ENCODE peak calls at places on chromosomes 3 and 15, in four cellular contexts. R, G, S and F are unnamed samples. For H3K9me3, the result is how much of the 10 kb centered on the place peaks cover.

GRCh38 chr15:69172854-69173253 is 12.4 kb downstream of the GLCE start:
- DNase-seq in G (no peak), R (peak), S (no peak), F (peak)

GRCh38 chr15:65245096-65245849 is 34.0 kb upstream of the CILP start:
- DNase-seq in G (no peak), S (no peak), R (peak), F (peak)

GRCh38 chr3:190217081-190217480 is 96.4 kb upstream of the P3H2 start:
- DNase-seq in G (no peak), S (no peak), R (no peak), F (no peak)

GRCh38 chr3:58161435-58162398 is 49.1 kb downstream of the DNASE1L3 start:
- DNase-seq in S (no peak), R (peak), G (no peak), F (peak)

GRCh38 chr15:63250312-63250965 is 27.0 kb upstream of the APH1B start:
- DNase-seq in S (no peak), R (no peak), G (no peak), F (no peak)

GRCh38 chr3:77889616-77890015 is 849.7 kb downstream of the ROBO2 start:
- DNase-seq in G (no peak), R (no peak), S (no peak), F (no peak)

GRCh38 chr3:70984756-70985155 is 598.8 kb downstream of the FOXP1 start:
- DNase-seq in G (no peak), S (no peak), R (no peak), F (no peak)

GRCh38 chr3:133535971-133536634 is 37.4 kb upstream of the CDV3 start:
- DNase-seq in S (no peak), R (peak), G (no peak), F (peak)

GRCh38 chr3:177603137-177603603 is 405.9 kb upstream of the TBL1XR1 start:
- DNase-seq in S (no peak), G (no peak), R (no peak), F (no peak)

GRCh38 chr3:31862861-31863260 is 118.2 kb downstream of the OSBPL10 start:
- DNase-seq in S (no peak), R (no peak), G (no peak), F (no peak)

GRCh38 chr3:159126261-159127020 is 324.6 kb downstream of the MFSD1 start:
- DNase-seq in R (no peak), S (no peak), G (no peak), F (no peak)

GRCh38 chr15:62254137-62254934 is 89.3 kb upstream of the C2CD4B start:
- DNase-seq in G (no peak), S (peak), R (peak), F (peak)

GRCh38 chr3:10912784-10913183 is 79.8 kb upstream of the SLC6A1 start:
- DNase-seq in R (no peak), G (no peak), S (no peak), F (no peak)

GRCh38 chr3:103367481-103367880 is 932.7 kb downstream of the ZPLD1 start:
- DNase-seq in R (no peak), G (no peak), S (no peak), F (no peak)

GRCh38 chr15:64699767-64700388 is 75.5 kb downstream of the RBPMS2 start:
- DNase-seq in G (no peak), S (no peak), R (no peak), F (no peak)

GRCh38 chr3:156641261-156641975 is 33.0 kb upstream of the TIPARP start:
- DNase-seq in S (no peak), G (no peak), R (no peak), F (no peak)

GRCh38 chr15:41507820-41508290 is 5.8 kb downstream of the LTK start:
- DNase-seq in R (peak), G (no peak), S (no peak), F (peak)

GRCh38 chr3:24138876-24139256 is 193.8 kb downstream of the NR1D2 start:
- DNase-seq in R (no peak), S (no peak), G (no peak), F (no peak)

GRCh38 chr15:100690032-100690785 is 87.8 kb downstream of the ASB7 start:
- DNase-seq in S (no peak), R (no peak), G (no peak), F (peak)

GRCh38 chr15:28107111-28107893 is 8.2 kb upstream of the OCA2 start:
- DNase-seq in R (no peak), G (no peak), S (no peak), F (no peak)

GRCh38 chr3:66885326-66886000 is 112.6 kb upstream of the KBTBD8 start:
- DNase-seq in G (no peak), R (no peak), S (no peak), F (no peak)

GRCh38 chr3:36494461-36495109 is 114.3 kb downstream of the STAC start:
- DNase-seq in R (peak), S (no peak), G (no peak), F (peak)

GRCh38 chr3:43262194-43262593 is 24.1 kb upstream of the SNRK start:
- DNase-seq in S (no peak), R (no peak), G (no peak), F (no peak)

GRCh38 chr15:60899322-60899966 is 329.7 kb downstream of the RORA start:
- DNase-seq in G (no peak), R (no peak), S (no peak), F (no peak)

GRCh38 chr15:101126618-101127502 is 125.0 kb downstream of the CHSY1 start:
- DNase-seq in G (no peak), S (no peak), R (no peak), F (no peak)

GRCh38 chr3:147735662-147736061 is 326.5 kb downstream of the ZIC1 start:
- DNase-seq in R (no peak), G (no peak), S (no peak), F (no peak)

GRCh38 chr15:68479406-68479805 is 47.4 kb upstream of the ITGA11 start:
- DNase-seq in R (peak), S (no peak), G (no peak), F (peak)

GRCh38 chr3:16319307-16319706 is 54.3 kb downstream of the OXNAD1 start:
- DNase-seq in G (no peak), R (no peak), S (no peak), F (no peak)

GRCh38 chr3:38717603-38718240 is 68.2 kb upstream of the SCN5A start:
- DNase-seq in R (no peak), G (no peak), S (no peak), F (no peak)

GRCh38 chr3:123397921-123398785 is 50.7 kb downstream of the ADCY5 start:
- DNase-seq in S (no peak), R (no peak), G (no peak), F (no peak)

GRCh38 chr3:138012526-138012925 is 2.6 kb downstream of the CLDN18 start:
- DNase-seq in G (no peak), R (no peak), S (no peak), F (no peak)

GRCh38 chr3:122052968-122053367 is 2.2 kb upstream of the CD86 start:
- DNase-seq in R (no peak), G (no peak), S (no peak), F (no peak)

GRCh38 chr3:34268032-34268760 is 469.8 kb downstream of the PDCD6IP start:
- DNase-seq in G (no peak), R (no peak), S (no peak), F (no peak)

GRCh38 chr3:80052271-80052670 is 284.5 kb upstream of the ROBO1 start:
- DNase-seq in G (no peak), R (no peak), S (no peak), F (no peak)

GRCh38 chr3:181709537-181710279 is 2.0 kb upstream of the SOX2 start:
- DNase-seq in S (no peak), G (no peak), R (peak), F (peak)

GRCh38 chr15:65980824-65981456 is 111.6 kb downstream of the RAB11A start:
- DNase-seq in R (peak), G (no peak), S (peak), F (peak)

GRCh38 chr3:195128255-195129071 is 142.5 kb downstream of the XXYLT1 start:
- DNase-seq in S (no peak), R (no peak), G (no peak), F (no peak)
- H3K9me3 ChIP-seq in S (under half), R (under half), G (under half), F (under half)

DNA sequence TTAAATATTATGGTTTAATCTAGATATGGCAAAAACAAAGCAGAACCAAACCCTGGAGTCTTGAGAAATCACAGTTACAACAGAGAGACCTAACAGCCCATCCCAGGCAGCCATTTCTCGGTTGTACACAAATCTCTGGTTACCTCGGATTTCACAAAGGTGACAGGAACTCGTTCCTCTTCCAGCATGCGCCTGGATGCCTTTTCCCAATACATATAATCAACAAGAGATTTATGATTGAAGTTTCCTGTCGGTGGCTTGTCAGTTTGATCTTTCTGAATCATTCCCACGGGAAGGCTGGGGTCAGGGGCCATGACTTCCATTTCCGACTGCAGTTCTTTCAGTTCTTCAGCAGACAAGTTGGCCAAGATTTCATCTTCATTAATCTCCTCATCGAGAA is 445 bp downstream of the LMOD3 start:
- DNase-seq in G (no peak), S (no peak), R (no peak), F (no peak)
- H3K27ac ChIP-seq in G (no peak), S (no peak), R (no peak), F (no peak)

GRCh38 chr3:197468167-197468566 is 87.6 kb downstream of the BDH1 start:
- DNase-seq in G (no peak), S (no peak), R (no peak), F (no peak)
- H3K4me3 ChIP-seq in G (no peak), S (no peak), R (no peak), F (no peak)

GRCh38 chr3:683770-684169 is 409.1 kb upstream of the CNTN6 start:
- DNase-seq in R (no peak), S (no peak), G (no peak), F (no peak)
- H3K9me3 ChIP-seq in R (under half), S (under half), G (under half), F (under half)

DNA sequence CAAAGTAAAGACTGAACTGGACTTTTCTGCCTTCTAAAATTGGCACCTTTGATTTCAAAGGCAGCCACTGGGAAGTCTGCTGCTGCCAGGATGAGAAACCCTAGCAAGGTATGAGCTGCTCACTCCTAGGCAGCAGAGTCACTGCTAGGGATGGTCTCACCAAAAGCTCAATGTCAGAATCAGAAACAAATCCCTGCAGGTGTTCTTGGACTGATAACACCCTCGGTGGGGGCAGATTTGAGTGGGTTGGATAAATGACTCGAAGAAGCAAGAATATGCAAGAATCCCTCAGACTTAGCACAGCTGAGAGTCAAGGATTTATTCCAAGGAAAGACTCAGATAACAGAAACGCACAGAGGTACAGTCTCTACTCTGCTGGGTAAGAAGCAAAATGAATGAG is 90.4 kb downstream of the PRICKLE2 start:
- DNase-seq in S (no peak), R (no peak), G (no peak), F (no peak)
- H3K27ac ChIP-seq in S (no peak), R (no peak), G (peak), F (no peak)

DNA sequence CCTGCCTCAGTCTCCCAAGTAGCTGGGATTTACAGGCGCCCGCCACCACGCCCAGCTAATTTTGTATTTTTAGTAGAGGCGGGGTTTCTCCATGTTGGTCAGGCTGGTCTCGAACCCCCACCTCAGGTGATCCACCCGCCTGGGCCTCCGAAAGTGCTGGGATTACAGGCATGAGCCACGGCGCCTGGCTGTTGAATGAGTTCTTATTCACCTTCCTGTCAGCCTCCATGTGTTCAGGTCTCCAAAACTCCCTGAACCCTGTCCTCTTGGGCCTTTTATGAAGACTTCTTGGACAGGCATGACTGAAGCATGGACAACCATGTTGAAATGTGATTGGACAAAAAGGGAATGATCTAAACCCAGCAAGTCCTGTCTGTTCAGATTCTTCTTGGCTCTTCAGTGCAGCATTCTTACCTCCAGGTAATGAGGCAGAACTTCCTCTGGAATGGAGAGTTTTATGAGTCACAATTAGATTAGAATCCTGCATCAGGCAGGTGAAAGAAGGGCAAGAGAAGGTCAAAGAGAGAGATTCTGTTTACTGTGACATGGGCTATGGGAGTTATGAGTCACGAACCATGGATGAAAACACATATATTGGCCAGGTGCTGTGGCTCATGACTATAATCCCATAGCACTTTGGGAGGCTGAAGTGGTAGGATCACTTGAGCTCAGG is 23.1 kb upstream of the EIF4A2 start:
- DNase-seq in S (no peak), R (no peak), G (no peak), F (no peak)
- H3K4me3 ChIP-seq in S (no peak), R (no peak), G (no peak), F (no peak)

DNA sequence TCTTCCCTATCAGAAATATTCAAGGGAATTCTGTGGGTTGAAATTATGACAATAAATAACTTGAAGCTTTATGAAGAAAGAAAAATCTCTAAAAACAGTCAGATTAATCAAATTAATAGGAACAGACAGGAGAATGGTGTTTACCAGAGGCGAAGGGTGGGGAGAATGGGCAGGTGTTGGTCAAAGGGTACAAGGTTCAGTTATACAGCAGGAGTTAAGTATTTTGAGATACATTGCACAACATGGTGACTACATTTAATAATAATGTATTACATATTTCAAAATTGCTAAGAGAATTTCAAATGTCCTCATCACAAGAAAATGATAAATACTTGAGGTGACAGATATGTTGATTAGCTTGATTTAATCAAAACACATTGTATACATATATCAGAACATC is 18.6 kb downstream of the SPCS1 start:
- DNase-seq in S (no peak), R (no peak), G (no peak), F (no peak)
- H3K9me3 ChIP-seq in S (under half), R (under half), G (under half), F (under half)

DNA sequence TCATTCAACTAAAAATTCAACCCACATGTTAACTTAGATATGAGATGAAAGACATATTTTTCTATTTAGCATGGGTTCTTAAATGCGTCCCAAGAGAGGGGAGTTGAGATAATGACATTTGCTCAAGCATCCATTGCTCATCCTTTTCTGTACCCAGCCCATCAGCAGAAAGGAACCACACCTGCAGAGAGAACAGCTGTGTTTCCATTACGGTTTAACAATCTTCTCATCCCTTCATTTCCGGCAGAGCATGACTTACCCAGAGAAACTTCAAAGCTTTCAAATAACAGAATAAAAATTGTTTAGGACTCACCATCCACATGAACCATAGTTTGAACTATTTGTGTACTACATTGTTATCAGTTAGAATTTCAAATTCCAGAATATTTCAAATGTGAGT is 113.1 kb downstream of the TGFBR2 start:
- DNase-seq in G (no peak), R (no peak), S (no peak), F (no peak)
- H3K27ac ChIP-seq in G (no peak), R (no peak), S (no peak), F (no peak)

GRCh38 chr15:67089218-67090193 is 24.1 kb downstream of the SMAD3 start:
- DNase-seq in R (no peak), G (no peak), S (no peak), F (peak)
- H3K4me3 ChIP-seq in R (no peak), G (no peak), S (no peak), F (no peak)